ENCODE peak calls at places on chromosomes 3 and 15, in four cellular contexts. Z is HepG2, H is GM12878, V is K562. X is an unnamed sample.

GRCh38 chr3:32460031-32460749 is 42.5 kb downstream of the CMTM6 start:
- DNase-seq in Z (no peak), H (no peak), V (peak), X (no peak)

GRCh38 chr3:140586311-140586710 is 91.6 kb upstream of the TRIM42 start:
- DNase-seq in Z (no peak), H (no peak), V (no peak), X (no peak)

GRCh38 chr15:65303687-65304392 is 637 bp upstream of the RNU5B-1 start:
- DNase-seq in Z (peak), H (no peak), V (no peak), X (peak)

GRCh38 chr3:43866529-43867353 is 176.0 kb downstream of the ABHD5 start:
- DNase-seq in Z (no peak), H (no peak), V (no peak), X (no peak)

GRCh38 chr3:125028657-125029056 is 27.1 kb downstream of the HEG1 start:
- DNase-seq in Z (no peak), H (no peak), V (no peak), X (no peak)

GRCh38 chr3:40379674-40380306 is 7.2 kb upstream of the ENTPD3 start:
- DNase-seq in Z (no peak), H (no peak), V (peak), X (no peak)

GRCh38 chr3:55571913-55572312 is 84.8 kb upstream of the WNT5A start:
- DNase-seq in Z (peak), H (no peak), V (no peak), X (no peak)

GRCh38 chr3:157865449-157865862 is 240.8 kb downstream of the SHOX2 start:
- DNase-seq in Z (peak), H (peak), V (peak), X (no peak)

GRCh38 chr15:86676002-86676401 is 596.3 kb downstream of the AGBL1 start:
- DNase-seq in Z (no peak), H (no peak), V (no peak), X (no peak)

GRCh38 chr15:78103406-78104118 is 11.2 kb downstream of the SH2D7 start:
- DNase-seq in Z (no peak), H (peak), V (no peak), X (no peak)

GRCh38 chr3:35829499-35829898 is 190.2 kb downstream of the ARPP21 start:
- DNase-seq in Z (peak), H (no peak), V (no peak), X (peak)

GRCh38 chr15:80588801-80589200 is 106.3 kb upstream of the ABHD17C start:
- DNase-seq in Z (peak), H (no peak), V (no peak), X (no peak)

GRCh38 chr15:79656151-79656797 is 224.1 kb downstream of the MINAR1 start:
- DNase-seq in Z (no peak), H (no peak), V (no peak), X (no peak)

DNA sequence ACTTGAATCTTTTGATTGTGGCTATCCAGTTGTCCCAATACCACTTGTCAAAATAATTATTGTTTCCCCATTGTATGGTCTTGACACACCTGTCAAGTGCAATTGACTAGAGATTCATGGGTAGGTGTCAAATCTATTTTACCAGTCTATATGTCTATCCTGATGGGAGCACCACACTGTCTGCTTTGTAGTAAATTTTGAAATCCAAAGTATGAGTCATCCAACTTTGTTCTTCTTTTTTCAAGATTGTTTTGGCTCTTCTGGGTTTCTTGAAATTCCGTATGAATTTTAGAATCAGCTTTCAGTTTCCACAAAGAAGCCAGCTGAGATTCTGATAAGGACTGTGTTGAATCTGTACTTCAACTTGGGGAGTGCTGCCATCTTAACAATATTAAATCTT is 71.9 kb downstream of the CSNK1G1 start:
- DNase-seq in Z (no peak), H (no peak), V (no peak), X (no peak)
- TF ChIP-seq YY1 in Z (no peak), H (no peak), V (no peak), X (no peak)

DNA sequence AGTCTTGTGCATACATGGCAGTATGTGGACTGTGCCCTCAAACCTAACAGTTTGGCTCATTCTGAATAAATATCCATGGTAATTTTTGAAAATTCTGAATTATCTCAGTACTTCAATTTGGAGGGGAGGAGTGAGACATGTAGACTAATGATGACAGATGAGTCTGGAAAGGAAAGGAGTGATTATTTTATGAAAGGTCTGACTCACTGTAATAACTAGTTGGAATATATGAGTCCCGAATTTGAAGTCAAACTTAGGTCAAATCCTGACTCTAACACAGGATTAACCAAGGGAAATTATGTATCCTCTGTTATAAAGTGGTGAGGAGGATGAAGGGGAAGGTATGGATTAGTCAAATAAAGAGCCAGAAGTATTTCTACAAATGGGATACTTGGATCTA is 38.6 kb downstream of the SUCNR1 start:
- DNase-seq in Z (no peak), H (no peak), V (no peak), X (no peak)
- TF ChIP-seq MXI1 in Z (no peak), H (no peak), V (no peak), X (no peak)

DNA sequence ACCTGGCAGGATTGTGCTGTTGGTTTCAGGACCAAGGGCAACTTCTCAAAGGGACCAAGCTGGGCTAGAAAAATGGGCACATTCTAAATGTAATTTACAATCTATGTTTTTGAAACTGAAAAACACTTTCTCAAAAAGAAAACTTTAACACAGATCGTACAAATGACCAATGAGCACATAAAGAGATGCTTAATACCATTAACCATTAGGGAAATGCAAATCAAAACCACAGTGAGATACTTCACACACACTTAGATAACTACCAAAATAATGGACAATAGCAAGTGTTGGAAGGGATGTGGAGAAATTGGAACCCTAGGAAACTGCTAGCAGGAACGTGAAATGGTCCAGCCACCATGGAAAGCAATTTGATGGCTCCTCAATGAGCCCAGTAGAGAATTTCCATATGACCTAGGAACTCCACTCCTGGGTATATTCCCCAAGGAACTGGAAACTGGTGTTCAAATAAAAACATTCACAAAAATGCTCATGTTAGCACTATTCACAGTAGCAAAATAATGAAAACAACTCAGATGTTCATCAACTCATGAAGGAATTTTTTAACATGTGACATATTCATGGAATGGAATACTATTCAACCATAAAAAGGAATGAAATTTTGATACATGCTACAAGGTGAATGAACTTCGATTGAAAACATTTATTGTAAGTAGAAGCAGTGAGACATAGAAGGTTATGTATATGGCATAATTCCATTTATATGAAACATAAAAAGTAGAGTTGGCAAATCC is 288.3 kb upstream of the NR2F2 start:
- DNase-seq in Z (no peak), H (no peak), V (no peak), X (no peak)
- TF ChIP-seq YY1 in Z (no peak), H (no peak), V (no peak), X (no peak)

GRCh38 chr3:171282041-171282440 is 178.2 kb downstream of the TNIK start:
- DNase-seq in Z (no peak), H (no peak), V (no peak), X (no peak)
- TF ChIP-seq MXI1 in Z (no peak), H (no peak), V (no peak), X (no peak)

GRCh38 chr3:134060561-134061385 is 31.0 kb upstream of the SLCO2A1 start:
- DNase-seq in Z (peak), H (no peak), V (no peak), X (no peak)

GRCh38 chr3:134058728-134059601 is 29.2 kb upstream of the SLCO2A1 start:
- DNase-seq in Z (no peak), H (no peak), V (no peak), X (no peak)

GRCh38 chr3:134061401-134061800 is 31.7 kb upstream of the SLCO2A1 start:
- DNase-seq in Z (no peak), H (no peak), V (no peak), X (no peak)

GRCh38 chr3:134057006-134057832 is 27.5 kb upstream of the SLCO2A1 start:
- DNase-seq in Z (no peak), H (no peak), V (no peak), X (no peak)

DNA sequence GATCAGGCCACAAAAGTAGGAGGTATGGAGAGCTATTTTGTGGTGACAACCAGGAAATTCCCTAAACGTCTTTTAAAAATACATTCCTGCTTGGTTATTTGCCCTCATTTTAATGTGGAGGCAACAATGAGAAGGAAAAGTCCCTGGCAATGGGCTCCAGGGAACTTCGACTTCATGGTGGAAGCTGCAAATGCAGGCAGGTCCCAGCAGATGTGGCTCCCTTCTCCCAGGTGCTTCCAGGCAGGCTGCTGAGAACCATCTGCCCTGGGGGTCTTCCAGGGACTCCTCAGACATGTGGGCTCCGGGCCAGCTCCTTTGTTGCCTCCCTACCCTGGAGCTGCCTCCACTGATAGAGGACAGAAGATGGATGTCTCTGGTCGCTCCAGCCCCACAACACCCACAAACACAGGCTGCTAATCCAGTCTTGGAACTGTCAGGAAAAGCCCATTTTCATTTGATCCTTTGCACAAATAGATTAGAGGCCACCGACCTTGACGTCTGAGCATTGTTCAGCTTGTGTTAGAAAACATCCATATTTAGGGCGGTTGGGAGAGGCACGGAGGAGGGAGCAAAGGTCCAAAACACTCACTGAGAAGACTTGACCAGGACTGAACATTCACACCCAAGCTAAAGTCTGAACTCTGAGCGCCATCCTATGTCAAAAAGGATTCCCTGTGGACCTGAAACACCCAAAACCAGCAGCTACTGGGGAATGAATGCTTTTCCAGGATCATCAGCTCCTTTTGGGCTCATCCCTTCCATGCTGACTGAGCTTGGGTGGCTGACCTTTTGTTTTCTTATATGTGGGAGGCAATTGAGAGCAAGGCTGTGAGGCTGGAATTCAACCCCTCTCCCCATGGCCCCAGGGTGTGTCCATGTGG is 30.2 kb upstream of the SLCO2A1 start:
- DNase-seq in Z (peak), H (no peak), V (no peak), X (no peak)
- TF ChIP-seq YY1 in Z (no peak), H (no peak), V (no peak), X (no peak)

GRCh38 chr3:177818712-177819111 is 621.4 kb upstream of the TBL1XR1 start:
- DNase-seq in Z (no peak), H (no peak), V (no peak), X (no peak)

GRCh38 chr3:177817746-177818145 is 620.5 kb upstream of the TBL1XR1 start:
- DNase-seq in Z (no peak), H (no peak), V (no peak), X (no peak)

GRCh38 chr3:177822826-177823225 is 625.5 kb upstream of the TBL1XR1 start:
- DNase-seq in Z (no peak), H (no peak), V (no peak), X (no peak)

GRCh38 chr3:177823701-177824189 is 626.5 kb upstream of the TBL1XR1 start:
- DNase-seq in Z (no peak), H (no peak), V (no peak), X (no peak)

GRCh38 chr3:177820683-177821316 is 623.5 kb upstream of the TBL1XR1 start:
- DNase-seq in Z (no peak), H (peak), V (no peak), X (no peak)
- TF ChIP-seq MXI1 in Z (no peak), H (no peak), V (no peak), X (no peak)

GRCh38 chr3:64257096-64257755 is 32.0 kb upstream of the PRICKLE2 start:
- DNase-seq in Z (no peak), H (no peak), V (no peak), X (no peak)
- TF ChIP-seq YY1 in Z (no peak), H (no peak), V (no peak), X (no peak)

DNA sequence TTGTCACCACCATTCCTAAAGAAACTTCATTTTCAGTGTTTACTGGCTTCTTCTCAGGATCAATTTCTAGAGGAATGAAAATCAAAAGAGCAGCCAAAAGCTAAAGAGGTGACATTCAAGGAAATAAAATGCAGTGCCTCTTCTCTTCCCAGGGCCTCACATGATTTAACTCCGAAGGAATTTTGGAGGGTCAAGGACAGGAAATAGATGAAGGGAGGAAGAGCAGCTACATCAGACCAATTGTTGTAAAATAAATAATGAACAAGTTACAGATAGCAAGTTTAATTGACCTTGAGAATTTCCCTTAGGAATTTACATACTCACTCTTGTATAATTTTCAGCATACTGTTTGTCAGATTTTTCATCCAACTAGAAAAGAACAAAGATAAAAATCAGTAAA is 78.1 kb downstream of the LRRFIP2 start:
- DNase-seq in Z (peak), H (no peak), V (no peak), X (no peak)
- TF ChIP-seq MXI1 in Z (no peak), H (no peak), V (no peak), X (no peak)

GRCh38 chr15:68382286-68383007 is 49.5 kb downstream of the ITGA11 start:
- DNase-seq in Z (no peak), H (no peak), V (no peak), X (no peak)
- TF ChIP-seq YY1 in Z (no peak), H (no peak), V (no peak), X (no peak)